ENCODE peak calls at places on chromosomes 7 and 10, in nine cellular contexts. R is left ventricle myocardium inferior, O is hepatocyte, C is spleen, D is neuronal stem cell, H is aorta, X is pancreas, S is tibial artery, P is ascending aorta. Z is an unnamed sample.

GRCh38 chr7:17095951-17096350 is 202.5 kb upstream of the AHR start:
- DNase-seq in R (no peak), O (no peak), C (no peak), D (no peak), H (no peak), X (no peak), S (no peak), P (no peak), Z (no peak)

GRCh38 chr10:118798186-118798811 is 43.5 kb upstream of the CACUL1 start:
- DNase-seq in R (no peak), O (no peak), C (no peak), D (no peak), H (no peak), X (no peak), S (peak; percentile 16), P (no peak), Z (no peak)

GRCh38 chr7:101913247-101913721 is 95.9 kb downstream of the CUX1 start:
- DNase-seq in R (no peak), O (no peak), C (peak; percentile 58), D (no peak), H (peak; percentile 41), X (no peak), S (no peak), P (no peak), Z (no peak)

GRCh38 chr7:77386165-77386824 is 29.9 kb downstream of the GSAP start:
- DNase-seq in R (no peak), O (no peak), C (no peak), D (no peak), H (no peak), X (no peak), S (no peak), P (no peak), Z (no peak)

GRCh38 chr7:16739863-16740622 is 13.5 kb upstream of the TSPAN13 start:
- DNase-seq in R (peak; percentile 23), O (peak; percentile 83), C (no peak), D (no peak), H (no peak), X (peak; percentile 40), S (no peak), P (no peak), Z (no peak)

GRCh38 chr10:44309939-44310761 is 74.7 kb downstream of the CXCL12 start:
- DNase-seq in R (no peak), O (no peak), C (no peak), D (no peak), H (no peak), X (no peak), S (no peak), P (no peak), Z (no peak)

GRCh38 chr7:30321992-30322637 is 37.7 kb downstream of the ZNRF2 start:
- DNase-seq in R (no peak), O (no peak), C (no peak), D (no peak), H (no peak), X (no peak), S (no peak), P (no peak), Z (no peak)

GRCh38 chr10:95517536-95518454 is 43.4 kb downstream of the SORBS1 start:
- DNase-seq in R (no peak), O (peak; percentile 76), C (no peak), D (no peak), H (peak; percentile 67), X (peak; percentile 52), S (no peak), P (no peak), Z (no peak)

GRCh38 chr7:33909755-33910154 is 4.4 kb downstream of the BMPER start:
- DNase-seq in R (no peak), O (no peak), C (no peak), D (no peak), H (no peak), X (no peak), S (no peak), P (no peak), Z (no peak)

GRCh38 chr7:105636982-105637381 is 55.7 kb upstream of the EFCAB10 start:
- DNase-seq in R (no peak), O (no peak), C (no peak), D (no peak), H (no peak), X (no peak), S (no peak), P (no peak), Z (no peak)

GRCh38 chr7:18890885-18891621 is 226.4 kb downstream of the TWIST1 start:
- DNase-seq in R (no peak), O (no peak), C (no peak), D (no peak), H (no peak), X (no peak), S (no peak), P (no peak), Z (no peak)

GRCh38 chr10:77501152-77501845 is 136.3 kb downstream of the KCNMA1 start:
- DNase-seq in R (no peak), O (peak; percentile 62), C (no peak), D (no peak), H (peak; percentile 67), X (no peak), S (peak; percentile 81), P (no peak), Z (no peak)

GRCh38 chr10:32415361-32415760 is 30.6 kb upstream of the CCDC7 start:
- DNase-seq in R (no peak), O (no peak), C (no peak), D (no peak), H (no peak), X (no peak), S (no peak), P (no peak), Z (no peak)

GRCh38 chr10:70357447-70358035 is 24.9 kb downstream of the LRRC20 start:
- DNase-seq in R (no peak), O (no peak), C (peak; percentile 36), D (no peak), H (peak; percentile 39), X (no peak), S (no peak), P (no peak), Z (no peak)

GRCh38 chr10:18424200-18424599 is 227.2 kb downstream of the NSUN6 start:
- DNase-seq in R (no peak), O (no peak), C (no peak), D (no peak), H (no peak), X (no peak), S (no peak), P (no peak), Z (no peak)

GRCh38 chr10:18419945-18420344 is 231.4 kb downstream of the NSUN6 start:
- DNase-seq in R (no peak), O (no peak), C (no peak), D (no peak), H (no peak), X (no peak), S (no peak), P (no peak), Z (no peak)

GRCh38 chr10:18418579-18419210 is 232.7 kb downstream of the NSUN6 start:
- DNase-seq in R (no peak), O (no peak), C (no peak), D (no peak), H (no peak), X (no peak), S (no peak), P (no peak), Z (no peak)

GRCh38 chr10:18423058-18423637 is 228.2 kb downstream of the NSUN6 start:
- DNase-seq in R (no peak), O (no peak), C (no peak), D (no peak), H (no peak), X (no peak), S (no peak), P (no peak), Z (no peak)

GRCh38 chr10:18421726-18422293 is 229.6 kb downstream of the NSUN6 start:
- DNase-seq in R (no peak), O (no peak), C (no peak), D (no peak), H (no peak), X (no peak), S (no peak), P (no peak), Z (no peak)
- H3K4me1 ChIP-seq in R (peaks cover 41% of the 10 kb centered on the region), O (no peaks in the 10 kb centered on the region), C (no peaks in the 10 kb centered on the region), D (no peaks in the 10 kb centered on the region), H (no peaks in the 10 kb centered on the region), X (no peaks in the 10 kb centered on the region), S (no peaks in the 10 kb centered on the region), P (no peaks in the 10 kb centered on the region), Z (no peaks in the 10 kb centered on the region)

DNA sequence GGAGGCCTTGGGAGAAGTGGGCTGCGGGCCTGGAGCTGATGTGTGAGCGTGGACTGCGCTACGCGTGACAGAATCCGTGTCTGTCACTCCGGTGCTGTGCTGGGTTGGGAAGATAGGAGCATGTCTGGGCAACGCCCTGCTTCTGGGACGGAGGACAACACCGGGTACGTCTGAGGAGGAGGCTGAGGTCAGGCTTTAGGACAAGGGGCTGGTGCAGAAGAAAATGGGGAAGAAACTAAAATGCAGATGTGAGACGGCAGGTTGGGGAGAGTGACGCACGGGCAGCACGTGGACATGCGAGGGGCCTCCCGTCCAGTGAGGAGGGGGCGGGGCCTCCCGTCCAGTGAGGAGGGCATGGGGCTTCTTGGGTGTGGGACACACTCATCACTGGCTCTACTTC is 207.4 kb downstream of the DNAJB6 start:
- DNase-seq in R (no peak), O (no peak), C (peak; percentile 57), D (no peak), H (no peak), X (no peak), S (peak; percentile 27), P (no peak), Z (no peak)
- H3K9me3 ChIP-seq in R (no peaks in the 10 kb centered on the region), O (no peaks in the 10 kb centered on the region), C (no peaks in the 10 kb centered on the region), D (peaks cover 11% of the 10 kb centered on the region), H (no peaks in the 10 kb centered on the region), X (no peaks in the 10 kb centered on the region), S (no peaks in the 10 kb centered on the region), P (no peaks in the 10 kb centered on the region), Z (no peaks in the 10 kb centered on the region)

GRCh38 chr7:46032936-46033335 is 111.9 kb upstream of the IGFBP3 start:
- DNase-seq in R (no peak), O (no peak), C (no peak), D (no peak), H (no peak), X (no peak), S (no peak), P (no peak), Z (no peak)

GRCh38 chr7:46034056-46034768 is 113.1 kb upstream of the IGFBP3 start:
- DNase-seq in R (no peak), O (no peak), C (no peak), D (no peak), H (no peak), X (no peak), S (no peak), P (no peak), Z (no peak)

GRCh38 chr7:46033592-46033991 is 112.5 kb upstream of the IGFBP3 start:
- DNase-seq in R (no peak), O (no peak), C (no peak), D (no peak), H (no peak), X (no peak), S (no peak), P (no peak), Z (no peak)

GRCh38 chr7:46035166-46035565 is 114.1 kb upstream of the IGFBP3 start:
- DNase-seq in R (no peak), O (no peak), C (no peak), D (no peak), H (no peak), X (no peak), S (no peak), P (no peak), Z (no peak)

GRCh38 chr7:46032353-46032752 is 111.3 kb upstream of the IGFBP3 start:
- DNase-seq in R (no peak), O (no peak), C (no peak), D (no peak), H (no peak), X (no peak), S (no peak), P (no peak), Z (no peak)
- H3K4me1 ChIP-seq in R (peaks cover 17% of the 10 kb centered on the region), O (no peaks in the 10 kb centered on the region), C (no peaks in the 10 kb centered on the region), D (no peaks in the 10 kb centered on the region), H (peaks cover 3% of the 10 kb centered on the region), X (no peaks in the 10 kb centered on the region), S (no peaks in the 10 kb centered on the region), P (no peaks in the 10 kb centered on the region), Z (no peaks in the 10 kb centered on the region)

GRCh38 chr7:158477866-158478265 is 109.8 kb downstream of the PTPRN2 start:
- DNase-seq in R (no peak), O (no peak), C (no peak), D (no peak), H (no peak), X (no peak), S (no peak), P (no peak), Z (no peak)
- H3K9me3 ChIP-seq in R (peaks cover 10% of the 10 kb centered on the region), O (no peaks in the 10 kb centered on the region), C (peaks cover 6% of the 10 kb centered on the region), D (peaks cover 4% of the 10 kb centered on the region), H (peaks cover 11% of the 10 kb centered on the region), X (no peaks in the 10 kb centered on the region), S (no peaks in the 10 kb centered on the region), P (no peaks in the 10 kb centered on the region), Z (no peaks in the 10 kb centered on the region)

Z was measured in esophagus squamous epithelium.